ENCODE peak calls at places on chromosomes 2 and 18, in seven cellular contexts. G is fibroblast of lung, E is PC-3, I is astrocyte, A is keratinocyte, T is GM23248, L is mammary epithelial cell. K is an unnamed sample.

GRCh38 chr2:44955593-44956449 is 14.3 kb downstream of the SIX3 start:
- DNase-seq in G (peak; percentile 67), E (peak; percentile 76), I (no peak), A (no peak), T (peak; percentile 87), L (peak; percentile 54), K (peak; percentile 94)

GRCh38 chr2:196601430-196602306 is 37.8 kb upstream of the CCDC150 start:
- DNase-seq in G (peak; percentile 89), E (peak; percentile 88), I (peak; percentile 95), A (peak; percentile 13), T (peak; percentile 100), L (peak; percentile 71), K (no peak)

GRCh38 chr2:81481994-81482368 is 1177.4 kb upstream of the LRRTM1 start:
- DNase-seq in G (peak; percentile 1), E (no peak), I (no peak), A (no peak), T (no peak), L (no peak), K (no peak)

GRCh38 chr2:178914259-178914849 is 107.1 kb upstream of the TTN start:
- DNase-seq in G (peak; percentile 87), E (peak; percentile 92), I (peak; percentile 66), A (peak; percentile 44), T (peak; percentile 84), L (peak; percentile 75), K (peak; percentile 85)

GRCh38 chr2:240922982-240923537 is 16.9 kb downstream of the CROCC2 start:
- DNase-seq in G (no peak), E (no peak), I (no peak), A (no peak), T (no peak), L (no peak), K (no peak)

GRCh38 chr2:136136921-136137320 is 19.0 kb upstream of the CXCR4 start:
- DNase-seq in G (no peak), E (peak; percentile 19), I (no peak), A (no peak), T (no peak), L (peak; percentile 57), K (no peak)

GRCh38 chr2:239313776-239314175 is 87.0 kb downstream of the HDAC4 start:
- DNase-seq in G (no peak), E (no peak), I (no peak), A (no peak), T (no peak), L (no peak), K (no peak)

GRCh38 chr2:28990445-28990844 is 9.3 kb downstream of the TOGARAM2 start:
- DNase-seq in G (no peak), E (no peak), I (no peak), A (no peak), T (no peak), L (no peak), K (no peak)

GRCh38 chr2:45712538-45712937 is 61.1 kb downstream of the PRKCE start:
- DNase-seq in G (no peak), E (peak; percentile 38), I (no peak), A (no peak), T (no peak), L (no peak), K (no peak)

GRCh38 chr18:25467226-25468065 is 115.5 kb upstream of the ZNF521 start:
- DNase-seq in G (peak; percentile 55), E (no peak), I (peak; percentile 23), A (no peak), T (peak; percentile 46), L (peak; percentile 3), K (peak; percentile 37)

GRCh38 chr2:220000080-220000479 is 372.6 kb downstream of the SLC4A3 start:
- DNase-seq in G (peak; percentile 5), E (no peak), I (no peak), A (no peak), T (no peak), L (no peak), K (no peak)

GRCh38 chr2:25341031-25341727 is 546 bp downstream of the DNMT3A start:
- DNase-seq in G (no peak), E (no peak), I (no peak), A (no peak), T (peak; percentile 39), L (no peak), K (no peak)

GRCh38 chr2:109129356-109129920 is 433 bp downstream of the SH3RF3 start:
- DNase-seq in G (no peak), E (peak; percentile 38), I (peak; percentile 21), A (no peak), T (peak; percentile 66), L (peak; percentile 25), K (peak; percentile 66)

GRCh38 chr18:77081387-77081773 is 51.2 kb downstream of the MBP start:
- DNase-seq in G (peak; percentile 91), E (no peak), I (peak; percentile 93), A (no peak), T (peak; percentile 55), L (no peak), K (no peak)

GRCh38 chr2:54956392-54956722 is 93.9 kb downstream of the RTN4 start:
- DNase-seq in G (peak; percentile 37), E (no peak), I (no peak), A (no peak), T (no peak), L (no peak), K (no peak)

GRCh38 chr2:54957321-54957999 is 92.8 kb downstream of the RTN4 start:
- DNase-seq in G (no peak), E (no peak), I (no peak), A (no peak), T (no peak), L (no peak), K (peak; percentile 63)

GRCh38 chr2:54955674-54956391 is 94.4 kb downstream of the RTN4 start:
- DNase-seq in G (no peak), E (peak; percentile 20), I (no peak), A (no peak), T (no peak), L (no peak), K (no peak)

GRCh38 chr2:54960118-54960517 is 90.1 kb downstream of the RTN4 start:
- DNase-seq in G (no peak), E (no peak), I (no peak), A (no peak), T (no peak), L (no peak), K (no peak)

GRCh38 chr2:54958717-54959371 is 91.4 kb downstream of the RTN4 start:
- DNase-seq in G (no peak), E (no peak), I (no peak), A (no peak), T (no peak), L (no peak), K (no peak)
- H3K27ac ChIP-seq in G (no peak overlapping the region), E (no peak overlapping the region), I (no peak overlapping the region), A (no peak overlapping the region), T (no peak overlapping the region), L (no peak overlapping the region), K (no peak overlapping the region)

DNA sequence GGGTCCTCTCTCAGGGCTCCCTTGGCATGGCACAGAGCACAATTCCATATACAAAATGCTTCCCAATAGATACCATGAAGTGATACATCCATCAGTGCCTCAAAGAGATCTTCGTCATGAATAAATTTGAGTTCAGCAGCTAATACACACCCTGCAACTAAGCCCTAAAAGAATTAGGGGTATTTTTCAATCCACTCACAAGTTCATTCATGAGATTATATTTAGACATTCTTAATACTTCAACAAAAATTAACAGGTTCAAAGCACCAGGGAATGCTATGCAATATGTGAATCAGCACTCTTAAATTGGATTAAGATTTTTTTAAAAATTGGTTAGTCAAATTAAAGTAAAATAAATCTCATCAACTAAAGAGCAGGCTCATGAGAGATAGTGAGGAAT is 79.7 kb downstream of the PID1 start:
- DNase-seq in G (no peak), E (no peak), I (no peak), A (no peak), T (no peak), L (no peak), K (no peak)
- H3K9me3 ChIP-seq in G (no peaks in the 10 kb centered on the region), E (no peaks in the 10 kb centered on the region), I (no peaks in the 10 kb centered on the region), A (no peaks in the 10 kb centered on the region), T (no peaks in the 10 kb centered on the region), L (no peaks in the 10 kb centered on the region), K (no peaks in the 10 kb centered on the region)

GRCh38 chr2:9078405-9078804 is 74.9 kb upstream of the MBOAT2 start:
- DNase-seq in G (no peak), E (no peak), I (no peak), A (no peak), T (no peak), L (no peak), K (no peak)

GRCh38 chr2:9076210-9076609 is 72.7 kb upstream of the MBOAT2 start:
- DNase-seq in G (peak; percentile 20), E (peak; percentile 49), I (peak; percentile 23), A (no peak), T (peak; percentile 32), L (peak; percentile 73), K (no peak)

GRCh38 chr2:9076755-9077154 is 73.3 kb upstream of the MBOAT2 start:
- DNase-seq in G (no peak), E (no peak), I (no peak), A (no peak), T (no peak), L (no peak), K (no peak)

GRCh38 chr2:9071584-9072124 is 68.2 kb upstream of the MBOAT2 start:
- DNase-seq in G (no peak), E (peak; percentile 94), I (no peak), A (no peak), T (peak; percentile 23), L (peak; percentile 72), K (no peak)

DNA sequence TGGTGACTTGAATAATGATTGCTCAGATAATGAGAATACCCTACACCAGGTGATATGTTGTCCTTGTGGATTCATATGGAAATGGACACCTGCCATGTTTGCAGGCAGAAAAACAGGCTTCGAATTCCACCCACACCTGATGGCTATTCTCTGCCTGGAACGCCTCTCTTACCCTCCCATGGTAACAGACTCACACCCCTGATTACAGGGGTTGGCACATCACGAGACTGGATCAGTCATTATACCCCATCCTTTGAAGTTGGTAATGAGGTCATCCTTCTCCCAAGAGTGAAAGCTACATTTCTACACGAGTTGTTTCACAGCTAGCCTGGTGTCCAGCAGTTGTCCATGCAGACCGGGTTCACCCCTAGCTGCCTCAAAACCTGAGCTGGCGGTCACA is 71.4 kb upstream of the MBOAT2 start:
- DNase-seq in G (no peak), E (no peak), I (no peak), A (no peak), T (no peak), L (peak; percentile 42), K (no peak)
- H2AFZ ChIP-seq in G (no peak overlapping the region), E (no peak overlapping the region), I (no peak overlapping the region), A (no peak overlapping the region), T (no peak overlapping the region), L (peak overlapping the region; percentile 37), K (no peak overlapping the region)

GRCh38 chr18:34048423-34048822 is 176.3 kb downstream of the NOL4 start:
- DNase-seq in G (no peak), E (no peak), I (no peak), A (no peak), T (no peak), L (no peak), K (peak; percentile 72)
- H3K27ac ChIP-seq in G (no peak overlapping the region), E (no peak overlapping the region), I (no peak overlapping the region), A (no peak overlapping the region), T (no peak overlapping the region), L (no peak overlapping the region), K (no peak overlapping the region)